ENCODE peak calls at places on chromosomes 7 and 10, in seven cellular contexts. One of them, this sample, is unnamed.
A peak's percentile ranks its signal among the peaks of the same experiment; 100 is the strongest.

GRCh38 chr10:91816986-91817385 is 18.8 kb downstream of the TNKS2 start:
- DNase-seq in right lobe of liver: no peak
- DNase-seq in stimulated activated naive CD4-positive, alpha-beta T cell: no peak
- DNase-seq in Right ventricle myocardium superior: no peak
- DNase-seq in stimulated activated CD8-positive, alpha-beta memory T cell treated with anti-CD3 and anti-CD28 coated beads, Interleukin-7, amount 100 ng/mL, for 1 hour: no peak
- DNase-seq in cardiac muscle cell: no peak
- DNase-seq in GM23248: no peak
- DNase-seq in this sample: no peak

GRCh38 chr7:35761882-35762720 is 38.8 kb upstream of the SEPTIN7 start:
- DNase-seq in GM23248: peak; percentile 7
- DNase-seq in stimulated activated CD8-positive, alpha-beta memory T cell treated with anti-CD3 and anti-CD28 coated beads, Interleukin-7, amount 100 ng/mL, for 1 hour: no peak
- DNase-seq in right lobe of liver: no peak
- DNase-seq in cardiac muscle cell: no peak
- DNase-seq in Right ventricle myocardium superior: no peak
- DNase-seq in stimulated activated naive CD4-positive, alpha-beta T cell: no peak
- DNase-seq in this sample: no peak

GRCh38 chr7:106246941-106247826 is 37.6 kb downstream of the NAMPT start:
- DNase-seq in GM23248: no peak
- DNase-seq in Right ventricle myocardium superior: no peak
- DNase-seq in stimulated activated naive CD4-positive, alpha-beta T cell: no peak
- DNase-seq in right lobe of liver: no peak
- DNase-seq in stimulated activated CD8-positive, alpha-beta memory T cell treated with anti-CD3 and anti-CD28 coated beads, Interleukin-7, amount 100 ng/mL, for 1 hour: no peak
- DNase-seq in cardiac muscle cell: no peak
- DNase-seq in this sample: no peak

GRCh38 chr10:117221156-117221711 is 19.7 kb upstream of the SLC18A2 start:
- DNase-seq in stimulated activated naive CD4-positive, alpha-beta T cell: no peak
- DNase-seq in cardiac muscle cell: no peak
- DNase-seq in right lobe of liver: no peak
- DNase-seq in stimulated activated CD8-positive, alpha-beta memory T cell treated with anti-CD3 and anti-CD28 coated beads, Interleukin-7, amount 100 ng/mL, for 1 hour: no peak
- DNase-seq in GM23248: peak; percentile 66
- DNase-seq in Right ventricle myocardium superior: no peak
- DNase-seq in this sample: no peak

GRCh38 chr10:6228010-6228511 is 25.3 kb downstream of the PFKFB3 start:
- DNase-seq in stimulated activated CD8-positive, alpha-beta memory T cell treated with anti-CD3 and anti-CD28 coated beads, Interleukin-7, amount 100 ng/mL, for 1 hour: no peak
- DNase-seq in cardiac muscle cell: no peak
- DNase-seq in GM23248: peak; percentile 23
- DNase-seq in stimulated activated naive CD4-positive, alpha-beta T cell: no peak
- DNase-seq in right lobe of liver: no peak
- DNase-seq in Right ventricle myocardium superior: no peak
- DNase-seq in this sample: no peak

GRCh38 chr10:124447741-124448466 is 1.9 kb downstream of the NKX1-2 start:
- DNase-seq in stimulated activated CD8-positive, alpha-beta memory T cell treated with anti-CD3 and anti-CD28 coated beads, Interleukin-7, amount 100 ng/mL, for 1 hour: no peak
- DNase-seq in Right ventricle myocardium superior: no peak
- DNase-seq in cardiac muscle cell: peak; percentile 44
- DNase-seq in stimulated activated naive CD4-positive, alpha-beta T cell: no peak
- DNase-seq in right lobe of liver: no peak
- DNase-seq in GM23248: peak; percentile 13
- DNase-seq in this sample: no peak

GRCh38 chr7:33578166-33578565 is 327.2 kb upstream of the BMPER start:
- DNase-seq in GM23248: peak; percentile 10
- DNase-seq in Right ventricle myocardium superior: no peak
- DNase-seq in stimulated activated CD8-positive, alpha-beta memory T cell treated with anti-CD3 and anti-CD28 coated beads, Interleukin-7, amount 100 ng/mL, for 1 hour: no peak
- DNase-seq in right lobe of liver: no peak
- DNase-seq in cardiac muscle cell: no peak
- DNase-seq in stimulated activated naive CD4-positive, alpha-beta T cell: no peak
- DNase-seq in this sample: no peak

GRCh38 chr10:86286591-86287421 is 79.8 kb downstream of the GRID1 start:
- DNase-seq in stimulated activated CD8-positive, alpha-beta memory T cell treated with anti-CD3 and anti-CD28 coated beads, Interleukin-7, amount 100 ng/mL, for 1 hour: no peak
- DNase-seq in cardiac muscle cell: no peak
- DNase-seq in GM23248: no peak
- DNase-seq in stimulated activated naive CD4-positive, alpha-beta T cell: no peak
- DNase-seq in right lobe of liver: no peak
- DNase-seq in Right ventricle myocardium superior: no peak
- DNase-seq in this sample: no peak

GRCh38 chr10:71087622-71088021 is 124.7 kb upstream of the UNC5B start:
- DNase-seq in right lobe of liver: no peak
- DNase-seq in stimulated activated CD8-positive, alpha-beta memory T cell treated with anti-CD3 and anti-CD28 coated beads, Interleukin-7, amount 100 ng/mL, for 1 hour: no peak
- DNase-seq in cardiac muscle cell: no peak
- DNase-seq in Right ventricle myocardium superior: no peak
- DNase-seq in stimulated activated naive CD4-positive, alpha-beta T cell: no peak
- DNase-seq in GM23248: no peak
- DNase-seq in this sample: no peak

GRCh38 chr10:132337019-132337418 is 5.0 kb downstream of the LRRC27 start:
- DNase-seq in stimulated activated naive CD4-positive, alpha-beta T cell: peak; percentile 39
- DNase-seq in Right ventricle myocardium superior: no peak
- DNase-seq in stimulated activated CD8-positive, alpha-beta memory T cell treated with anti-CD3 and anti-CD28 coated beads, Interleukin-7, amount 100 ng/mL, for 1 hour: no peak
- DNase-seq in right lobe of liver: no peak
- DNase-seq in cardiac muscle cell: no peak
- DNase-seq in GM23248: peak; percentile 55
- DNase-seq in this sample: no peak

GRCh38 chr10:98323221-98324164 is 55.5 kb upstream of the LOXL4 start:
- DNase-seq in Right ventricle myocardium superior: peak; percentile 87
- DNase-seq in GM23248: peak; percentile 98
- DNase-seq in right lobe of liver: peak; percentile 55
- DNase-seq in stimulated activated CD8-positive, alpha-beta memory T cell treated with anti-CD3 and anti-CD28 coated beads, Interleukin-7, amount 100 ng/mL, for 1 hour: no peak
- DNase-seq in stimulated activated naive CD4-positive, alpha-beta T cell: no peak
- DNase-seq in cardiac muscle cell: peak; percentile 34
- DNase-seq in this sample: no peak

GRCh38 chr7:137454169-137455166 is 110.9 kb upstream of the PTN start:
- DNase-seq in right lobe of liver: no peak
- DNase-seq in GM23248: peak; percentile 69
- DNase-seq in cardiac muscle cell: peak; percentile 92
- DNase-seq in stimulated activated CD8-positive, alpha-beta memory T cell treated with anti-CD3 and anti-CD28 coated beads, Interleukin-7, amount 100 ng/mL, for 1 hour: no peak
- DNase-seq in stimulated activated naive CD4-positive, alpha-beta T cell: peak; percentile 3
- DNase-seq in Right ventricle myocardium superior: peak; percentile 45
- DNase-seq in this sample: no peak

GRCh38 chr7:24129597-24129996 is 154.4 kb upstream of the NPY start:
- DNase-seq in cardiac muscle cell: no peak
- DNase-seq in right lobe of liver: no peak
- DNase-seq in stimulated activated CD8-positive, alpha-beta memory T cell treated with anti-CD3 and anti-CD28 coated beads, Interleukin-7, amount 100 ng/mL, for 1 hour: no peak
- DNase-seq in GM23248: peak; percentile 92
- DNase-seq in stimulated activated naive CD4-positive, alpha-beta T cell: no peak
- DNase-seq in Right ventricle myocardium superior: no peak
- DNase-seq in this sample: no peak

GRCh38 chr7:140676303-140676702 is 3.6 kb downstream of the ADCK2 start:
- DNase-seq in cardiac muscle cell: no peak
- DNase-seq in stimulated activated naive CD4-positive, alpha-beta T cell: no peak
- DNase-seq in right lobe of liver: no peak
- DNase-seq in stimulated activated CD8-positive, alpha-beta memory T cell treated with anti-CD3 and anti-CD28 coated beads, Interleukin-7, amount 100 ng/mL, for 1 hour: no peak
- DNase-seq in Right ventricle myocardium superior: no peak
- DNase-seq in GM23248: no peak
- DNase-seq in this sample: no peak

GRCh38 chr7:1297476-1297972 is 64.9 kb downstream of the UNCX start:
- DNase-seq in stimulated activated naive CD4-positive, alpha-beta T cell: no peak
- DNase-seq in Right ventricle myocardium superior: peak; percentile 22
- DNase-seq in cardiac muscle cell: no peak
- DNase-seq in right lobe of liver: no peak
- DNase-seq in stimulated activated CD8-positive, alpha-beta memory T cell treated with anti-CD3 and anti-CD28 coated beads, Interleukin-7, amount 100 ng/mL, for 1 hour: no peak
- DNase-seq in GM23248: no peak
- DNase-seq in this sample: no peak

GRCh38 chr7:38169862-38170261 is 8.2 kb upstream of the STARD3NL start:
- DNase-seq in stimulated activated CD8-positive, alpha-beta memory T cell treated with anti-CD3 and anti-CD28 coated beads, Interleukin-7, amount 100 ng/mL, for 1 hour: no peak
- DNase-seq in stimulated activated naive CD4-positive, alpha-beta T cell: no peak
- DNase-seq in right lobe of liver: no peak
- DNase-seq in GM23248: peak; percentile 72
- DNase-seq in cardiac muscle cell: no peak
- DNase-seq in Right ventricle myocardium superior: peak; percentile 46
- DNase-seq in this sample: no peak

GRCh38 chr10:76881477-76882220 is 756.0 kb downstream of the KCNMA1 start:
- DNase-seq in stimulated activated naive CD4-positive, alpha-beta T cell: no peak
- DNase-seq in Right ventricle myocardium superior: no peak
- DNase-seq in right lobe of liver: no peak
- DNase-seq in stimulated activated CD8-positive, alpha-beta memory T cell treated with anti-CD3 and anti-CD28 coated beads, Interleukin-7, amount 100 ng/mL, for 1 hour: no peak
- DNase-seq in cardiac muscle cell: no peak
- DNase-seq in GM23248: peak; percentile 63
- DNase-seq in this sample: no peak

GRCh38 chr10:58672855-58673254 is 160.2 kb downstream of the BICC1 start:
- DNase-seq in stimulated activated CD8-positive, alpha-beta memory T cell treated with anti-CD3 and anti-CD28 coated beads, Interleukin-7, amount 100 ng/mL, for 1 hour: no peak
- DNase-seq in Right ventricle myocardium superior: no peak
- DNase-seq in cardiac muscle cell: no peak
- DNase-seq in GM23248: no peak
- DNase-seq in stimulated activated naive CD4-positive, alpha-beta T cell: no peak
- DNase-seq in right lobe of liver: no peak
- DNase-seq in this sample: no peak

GRCh38 chr10:88810196-88810961 is 7.8 kb downstream of the LIPM start:
- DNase-seq in Right ventricle myocardium superior: no peak
- DNase-seq in cardiac muscle cell: peak; percentile 69
- DNase-seq in right lobe of liver: no peak
- DNase-seq in GM23248: peak; percentile 76
- DNase-seq in stimulated activated CD8-positive, alpha-beta memory T cell treated with anti-CD3 and anti-CD28 coated beads, Interleukin-7, amount 100 ng/mL, for 1 hour: no peak
- DNase-seq in stimulated activated naive CD4-positive, alpha-beta T cell: peak; percentile 54
- DNase-seq in this sample: no peak

GRCh38 chr10:93773705-93774104 is 16.0 kb downstream of the LGI1 start:
- DNase-seq in GM23248: no peak
- DNase-seq in right lobe of liver: peak; percentile 78
- DNase-seq in stimulated activated naive CD4-positive, alpha-beta T cell: no peak
- DNase-seq in stimulated activated CD8-positive, alpha-beta memory T cell treated with anti-CD3 and anti-CD28 coated beads, Interleukin-7, amount 100 ng/mL, for 1 hour: no peak
- DNase-seq in cardiac muscle cell: no peak
- DNase-seq in Right ventricle myocardium superior: no peak
- DNase-seq in this sample: no peak

GRCh38 chr10:124604214-124605000 is 139.8 kb downstream of the FAM53B start:
- DNase-seq in right lobe of liver: peak; percentile 7
- DNase-seq in stimulated activated CD8-positive, alpha-beta memory T cell treated with anti-CD3 and anti-CD28 coated beads, Interleukin-7, amount 100 ng/mL, for 1 hour: no peak
- DNase-seq in GM23248: no peak
- DNase-seq in stimulated activated naive CD4-positive, alpha-beta T cell: no peak
- DNase-seq in cardiac muscle cell: no peak
- DNase-seq in Right ventricle myocardium superior: peak; percentile 35
- DNase-seq in this sample: peak; percentile 23

GRCh38 chr7:115676080-115676479 is 354.5 kb downstream of the TFEC start:
- DNase-seq in stimulated activated CD8-positive, alpha-beta memory T cell treated with anti-CD3 and anti-CD28 coated beads, Interleukin-7, amount 100 ng/mL, for 1 hour: no peak
- DNase-seq in GM23248: peak; percentile 60
- DNase-seq in right lobe of liver: peak; percentile 25
- DNase-seq in cardiac muscle cell: no peak
- DNase-seq in Right ventricle myocardium superior: no peak
- DNase-seq in stimulated activated naive CD4-positive, alpha-beta T cell: no peak
- DNase-seq in this sample: no peak

GRCh38 chr7:134421998-134422397 is 36.9 kb downstream of the AKR1B1 start:
- DNase-seq in stimulated activated CD8-positive, alpha-beta memory T cell treated with anti-CD3 and anti-CD28 coated beads, Interleukin-7, amount 100 ng/mL, for 1 hour: no peak
- DNase-seq in stimulated activated naive CD4-positive, alpha-beta T cell: no peak
- DNase-seq in right lobe of liver: no peak
- DNase-seq in cardiac muscle cell: no peak
- DNase-seq in Right ventricle myocardium superior: no peak
- DNase-seq in GM23248: peak; percentile 14
- DNase-seq in this sample: no peak

GRCh38 chr7:55448526-55448925 is 83.4 kb downstream of the LANCL2 start:
- DNase-seq in right lobe of liver: no peak
- DNase-seq in Right ventricle myocardium superior: no peak
- DNase-seq in GM23248: no peak
- DNase-seq in cardiac muscle cell: no peak
- DNase-seq in stimulated activated CD8-positive, alpha-beta memory T cell treated with anti-CD3 and anti-CD28 coated beads, Interleukin-7, amount 100 ng/mL, for 1 hour: no peak
- DNase-seq in stimulated activated naive CD4-positive, alpha-beta T cell: no peak
- DNase-seq in this sample: no peak